ENCODE peak calls at places on chromosome 12, in ten cellular contexts. A, L, Y, X, J, Z, V, N, G and Q are unnamed samples.

GRCh38 chr12:6752181-6752930 is 585 bp downstream of the MLF2 start:
- DNase-seq in A (no peak), L (no peak), Y (peak; percentile 62), X (peak; percentile 49), J (peak; percentile 56), Z (peak; percentile 81), V (peak; percentile 82), N (peak; percentile 32), G (no peak), Q (no peak)

GRCh38 chr12:92574046-92574783 is 128.6 kb upstream of the PLEKHG7 start:
- DNase-seq in A (peak; percentile 27), L (no peak), Y (no peak), X (no peak), J (no peak), Z (peak; percentile 30), V (no peak), N (no peak), G (no peak), Q (no peak)

GRCh38 chr12:49294086-49294803 is 702 bp upstream of the PRPH start:
- DNase-seq in A (no peak), L (no peak), Y (no peak), X (no peak), J (no peak), Z (no peak), V (peak; percentile 61), N (no peak), G (no peak), Q (no peak)

GRCh38 chr12:49838973-49839633 is 3.8 kb downstream of the BCDIN3D start:
- DNase-seq in A (peak; percentile 22), L (no peak), Y (no peak), X (no peak), J (no peak), Z (peak; percentile 51), V (peak; percentile 65), N (no peak), G (no peak), Q (no peak)

GRCh38 chr12:41277019-41277770 is 89.1 kb downstream of the PDZRN4 start:
- DNase-seq in A (peak; percentile 19), L (no peak), Y (peak; percentile 10), X (no peak), J (no peak), Z (peak; percentile 58), V (peak; percentile 34), N (no peak), G (no peak), Q (peak; percentile 24)

GRCh38 chr12:65568517-65568916 is 255.8 kb upstream of the HMGA2 start:
- DNase-seq in A (no peak), L (no peak), Y (no peak), X (no peak), J (no peak), Z (no peak), V (no peak), N (no peak), G (no peak), Q (no peak)

GRCh38 chr12:60106207-60106606 is 510.4 kb downstream of the SLC16A7 start:
- DNase-seq in A (no peak), L (no peak), Y (no peak), X (no peak), J (no peak), Z (no peak), V (no peak), N (no peak), G (no peak), Q (no peak)

GRCh38 chr12:95975491-95975890 is 20.7 kb downstream of the HAL start:
- DNase-seq in A (no peak), L (no peak), Y (no peak), X (no peak), J (no peak), Z (no peak), V (no peak), N (no peak), G (no peak), Q (no peak)

GRCh38 chr12:53989227-53990113 is 4.5 kb downstream of the HOXC10 start:
- DNase-seq in A (no peak), L (no peak), Y (no peak), X (no peak), J (no peak), Z (peak; percentile 45), V (no peak), N (no peak), G (no peak), Q (no peak)

GRCh38 chr12:45309826-45310626 is 94.1 kb downstream of the ANO6 start:
- DNase-seq in A (no peak), L (no peak), Y (no peak), X (no peak), J (no peak), Z (no peak), V (no peak), N (no peak), G (no peak), Q (no peak)

GRCh38 chr12:15772405-15773018 is 16.7 kb downstream of the EPS8 start:
- DNase-seq in A (no peak), L (no peak), Y (no peak), X (no peak), J (no peak), Z (peak; percentile 34), V (peak; percentile 4), N (no peak), G (no peak), Q (no peak)

GRCh38 chr12:46722737-46723136 is 103.1 kb downstream of the SLC38A4 start:
- DNase-seq in A (no peak), L (no peak), Y (no peak), X (no peak), J (no peak), Z (no peak), V (no peak), N (no peak), G (no peak), Q (no peak)

GRCh38 chr12:23561536-23561935 is 387.9 kb downstream of the SOX5 start:
- DNase-seq in A (no peak), L (no peak), Y (no peak), X (no peak), J (no peak), Z (no peak), V (no peak), N (no peak), G (no peak), Q (no peak)

GRCh38 chr12:63841611-63842010 is 2.9 kb upstream of the SRGAP1 start:
- DNase-seq in A (no peak), L (no peak), Y (no peak), X (no peak), J (no peak), Z (no peak), V (no peak), N (no peak), G (no peak), Q (no peak)

GRCh38 chr12:89762498-89763170 is 54.0 kb upstream of the ATP2B1 start:
- DNase-seq in A (no peak), L (no peak), Y (no peak), X (no peak), J (no peak), Z (no peak), V (no peak), N (no peak), G (no peak), Q (no peak)

GRCh38 chr12:45357547-45358417 is 141.9 kb downstream of the ANO6 start:
- DNase-seq in A (no peak), L (no peak), Y (peak; percentile 47), X (peak; percentile 48), J (no peak), Z (peak; percentile 49), V (peak; percentile 36), N (no peak), G (no peak), Q (no peak)

GRCh38 chr12:50936821-50937220 is 15.5 kb upstream of the HIGD1C start:
- DNase-seq in A (no peak), L (no peak), Y (no peak), X (no peak), J (no peak), Z (no peak), V (no peak), N (no peak), G (no peak), Q (no peak)

DNA sequence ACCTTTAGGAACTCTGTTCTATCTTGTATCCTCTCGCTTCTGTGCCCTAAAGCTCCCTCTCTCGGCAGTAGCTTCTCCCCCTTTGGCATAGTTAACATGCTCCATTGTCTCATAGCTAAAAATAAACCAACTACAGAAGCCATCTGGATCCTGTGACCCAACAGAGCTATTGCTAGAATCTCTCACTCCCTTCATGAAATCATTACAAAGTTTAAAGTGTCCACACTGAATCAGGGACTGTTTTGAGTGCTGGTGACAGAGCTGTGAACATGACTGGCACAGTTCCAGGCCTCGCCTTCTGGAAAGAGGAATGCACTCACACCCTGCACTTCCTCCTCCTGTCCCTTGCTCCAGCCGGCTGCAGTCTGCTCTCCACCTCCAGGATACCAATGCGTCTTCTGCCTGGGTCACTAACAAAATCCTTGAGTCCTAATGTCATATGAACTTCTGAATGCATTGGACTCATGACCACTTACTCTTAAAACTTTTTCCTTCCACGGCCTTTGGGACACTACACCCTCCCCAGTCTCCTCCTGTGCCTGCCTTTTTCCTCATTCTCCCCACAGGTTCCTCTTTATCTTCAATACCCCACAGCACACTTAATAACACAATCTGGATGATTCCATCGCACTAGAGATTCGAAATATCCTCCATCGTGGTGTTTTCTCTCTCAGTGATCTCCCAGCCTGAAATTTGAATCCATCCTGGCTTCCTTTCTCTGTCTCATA is 13.2 kb downstream of the PLBD1 start:
- DNase-seq in A (peak; percentile 13), L (peak; percentile 94), Y (peak; percentile 88), X (peak; percentile 90), J (peak; percentile 92), Z (peak; percentile 92), V (no peak), N (peak; percentile 28), G (peak; percentile 43), Q (no peak)
- H3K27ac ChIP-seq in A (no peak overlapping the region), L (peak overlapping the region; percentile 69), Y (peak overlapping the region; percentile 91), X (peak overlapping the region; percentile 84), J (peak overlapping the region; percentile 81), Z (peak overlapping the region; percentile 89), V (no peak overlapping the region), N (no peak overlapping the region), G (no peak overlapping the region), Q (no peak overlapping the region)

GRCh38 chr12:113474635-113475436 is 3.2 kb upstream of the LHX5 start:
- DNase-seq in A (no peak), L (no peak), Y (no peak), X (no peak), J (no peak), Z (no peak), V (peak; percentile 32), N (no peak), G (no peak), Q (no peak)
- H3K27me3 ChIP-seq in A (peaks cover 27% of the 10 kb centered on the region), L (peaks cover 95% of the 10 kb centered on the region), Y (peaks cover 91% of the 10 kb centered on the region), X (peaks cover 48% of the 10 kb centered on the region), J (peaks cover 96% of the 10 kb centered on the region), Z (peaks cover 100% of the 10 kb centered on the region), V (peaks cover 92% of the 10 kb centered on the region), N (no peaks in the 10 kb centered on the region), G (no peaks in the 10 kb centered on the region), Q (peaks cover 45% of the 10 kb centered on the region)

DNA sequence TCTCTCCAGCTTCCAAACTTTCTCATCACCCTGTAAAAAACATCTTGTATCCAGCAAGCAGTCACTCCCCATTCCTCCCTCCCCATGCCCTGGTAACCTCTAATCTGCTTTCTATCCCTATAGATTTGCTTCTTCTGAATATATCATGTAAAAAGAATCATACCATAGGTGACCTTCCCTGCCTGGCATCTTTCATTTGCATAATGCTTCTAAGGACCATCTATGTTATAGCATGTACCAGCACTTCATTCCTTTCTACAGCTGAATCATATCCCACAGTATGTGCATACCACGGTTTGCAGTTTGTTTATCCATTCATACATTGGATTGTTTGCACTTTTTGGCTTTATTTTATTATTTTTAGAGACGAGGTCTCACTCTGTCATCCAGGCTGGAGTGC is 22.9 kb upstream of the VPS37B start:
- DNase-seq in A (no peak), L (no peak), Y (no peak), X (no peak), J (no peak), Z (no peak), V (no peak), N (no peak), G (no peak), Q (no peak)
- H3K9me3 ChIP-seq in A (no peaks in the 10 kb centered on the region), L (no peaks in the 10 kb centered on the region), Y (no peaks in the 10 kb centered on the region), X (no peaks in the 10 kb centered on the region), J (no peaks in the 10 kb centered on the region), Z (no peaks in the 10 kb centered on the region), V (no peaks in the 10 kb centered on the region), N (no peaks in the 10 kb centered on the region), G (no peaks in the 10 kb centered on the region), Q (no peaks in the 10 kb centered on the region)

GRCh38 chr12:131720241-131720640 is 9.4 kb downstream of the SFSWAP start:
- DNase-seq in A (no peak), L (no peak), Y (no peak), X (no peak), J (no peak), Z (no peak), V (no peak), N (no peak), G (no peak), Q (no peak)
- H3K27ac ChIP-seq in A (peak overlapping the region; percentile 42), L (no peak overlapping the region), Y (no peak overlapping the region), X (no peak overlapping the region), J (no peak overlapping the region), Z (no peak overlapping the region), V (peak overlapping the region; percentile 22), N (no peak overlapping the region), G (no peak overlapping the region), Q (no peak overlapping the region)